ENCODE peak calls at places on chromosomes 6 and 20, in ten cellular contexts. D is MV-4-11; T is T-helper 1 cell; K is NCI-H748 treated with DMSO at 0.1 percent for 48 hours; A is effector memory CD8-positive, alpha-beta T cell; S is amniotic stem cell; O is AG09319; P is lung microvascular endothelial cell; Y is NCI-H226; Q is germinal center. H is an unnamed sample.

GRCh38 chr20:2816030-2816582 is at the start of gene TMEM239:
- DNase-seq in P (no peak), T (no peak), A (no peak), O (no peak), S (no peak), K (no peak), Q (no peak), Y (no peak), D (no peak), H (no peak)

GRCh38 chr6:38684904-38685303 is 18.0 kb downstream of the GLO1 start:
- DNase-seq in Y (no peak), Q (no peak), T (no peak), P (no peak), O (no peak), A (no peak), K (no peak), D (no peak), S (no peak), H (no peak)

GRCh38 chr6:97864366-97864765 is 581.4 kb upstream of the MMS22L start:
- DNase-seq in K (no peak), S (no peak), P (no peak), A (no peak), Q (no peak), D (no peak), O (no peak), T (no peak), Y (no peak), H (no peak)

GRCh38 chr20:20549699-20550098 is 162.7 kb downstream of the RALGAPA2 start:
- DNase-seq in Y (peak; percentile 57), K (peak; percentile 59), S (peak; percentile 63), T (no peak), D (no peak), O (peak; percentile 5), P (no peak), Q (no peak), A (no peak), H (peak; percentile 52)

GRCh38 chr6:157944983-157945931 is 36.4 kb upstream of the SYNJ2 start:
- DNase-seq in Q (no peak), D (no peak), A (no peak), O (no peak), K (no peak), S (no peak), Y (no peak), P (no peak), T (no peak), H (no peak)

GRCh38 chr20:34190679-34191090 is 50.5 kb upstream of the ASIP start:
- DNase-seq in A (peak; percentile 5), P (peak; percentile 86), O (peak; percentile 78), T (peak; percentile 16), Y (peak; percentile 67), S (peak; percentile 51), D (peak; percentile 44), K (peak; percentile 66), Q (peak; percentile 23), H (peak; percentile 75)

GRCh38 chr6:48951917-48952316 is 511.1 kb downstream of the MMUT start:
- DNase-seq in O (no peak), K (no peak), A (no peak), T (no peak), P (no peak), Y (no peak), S (no peak), D (no peak), Q (no peak), H (no peak)

GRCh38 chr20:24766826-24767622 is 182.0 kb upstream of the CST7 start:
- DNase-seq in Y (no peak), K (no peak), T (no peak), Q (no peak), D (no peak), P (no peak), S (no peak), A (no peak), O (no peak), H (no peak)

GRCh38 chr6:23690650-23691049 is 435.4 kb upstream of the NRSN1 start:
- DNase-seq in S (no peak), D (no peak), A (no peak), O (no peak), P (no peak), T (no peak), Q (no peak), K (peak; percentile 99), Y (no peak), H (no peak)

GRCh38 chr6:149938571-149939462 is 3.0 kb upstream of the ULBP2 start:
- DNase-seq in S (no peak), Y (no peak), O (no peak), Q (peak; percentile 42), D (no peak), P (no peak), T (peak; percentile 72), A (peak; percentile 67), K (peak; percentile 14), H (no peak)

GRCh38 chr6:126873351-126873750 is 245.1 kb upstream of the RSPO3 start:
- DNase-seq in P (peak; percentile 16), T (no peak), Y (no peak), D (no peak), A (no peak), S (no peak), O (no peak), Q (no peak), K (no peak), H (no peak)

GRCh38 chr6:38283734-38284362 is 355.9 kb downstream of the BTBD9 start:
- DNase-seq in K (no peak), Y (no peak), P (peak; percentile 76), Q (no peak), A (no peak), T (no peak), O (no peak), S (no peak), D (no peak), H (no peak)

GRCh38 chr6:45818655-45819054 is 197.0 kb downstream of the CLIC5 start:
- DNase-seq in S (no peak), K (no peak), A (no peak), Y (no peak), T (no peak), P (no peak), Q (no peak), D (no peak), O (no peak), H (no peak)

GRCh38 chr6:160226118-160226541 is 32.5 kb downstream of the SLC22A2 start:
- DNase-seq in O (no peak), K (no peak), Y (peak; percentile 87), D (no peak), T (no peak), P (no peak), Q (no peak), A (no peak), S (no peak), H (peak; percentile 44)

GRCh38 chr6:31639449-31639861 is 13.0 kb downstream of the BAG6 start:
- DNase-seq in A (no peak), P (peak; percentile 83), O (no peak), K (no peak), T (no peak), D (peak; percentile 57), S (peak; percentile 13), Y (no peak), Q (no peak), H (peak; percentile 88)

GRCh38 chr20:41108531-41108930 is 28.8 kb upstream of the PLCG1 start:
- DNase-seq in Q (no peak), P (no peak), Y (no peak), K (no peak), O (no peak), D (no peak), T (no peak), S (no peak), A (no peak), H (no peak)

GRCh38 chr20:45835230-45836224 is 1.9 kb downstream of the SNX21 start:
- DNase-seq in O (peak; percentile 78), T (no peak), D (peak; percentile 80), P (peak; percentile 17), K (no peak), Q (no peak), A (no peak), S (no peak), Y (no peak), H (peak; percentile 77)

GRCh38 chr6:156881687-156882629 is 104.8 kb downstream of the ARID1B start:
- DNase-seq in O (no peak), S (no peak), Y (no peak), Q (no peak), T (no peak), D (peak; percentile 28), A (no peak), P (no peak), K (no peak), H (no peak)

GRCh38 chr6:116003668-116004067 is 57.0 kb downstream of the FRK start:
- DNase-seq in K (no peak), P (no peak), S (no peak), T (no peak), A (no peak), Y (no peak), Q (no peak), D (no peak), O (no peak), H (no peak)

GRCh38 chr6:106097368-106098231 is 11.5 kb downstream of the PRDM1 start:
- DNase-seq in A (peak; percentile 58), K (no peak), P (peak; percentile 39), D (peak; percentile 84), T (peak; percentile 94), Y (no peak), O (peak; percentile 70), Q (peak; percentile 55), S (no peak), H (no peak)

GRCh38 chr6:27532820-27533538 is 60.1 kb upstream of the ZNF184 start:
- DNase-seq in D (no peak), Q (no peak), T (no peak), S (no peak), Y (peak; percentile 89), K (no peak), P (no peak), A (no peak), O (no peak), H (peak; percentile 87)

GRCh38 chr6:117074672-117075071 is 190.7 kb upstream of the VGLL2 start:
- DNase-seq in K (no peak), O (no peak), S (no peak), Q (no peak), A (no peak), T (no peak), Y (peak; percentile 49), D (no peak), P (no peak), H (peak; percentile 5)

GRCh38 chr20:3161316-3162079 is 1.8 kb upstream of the FASTKD5 start:
- DNase-seq in T (no peak), Y (no peak), P (no peak), O (no peak), Q (no peak), S (no peak), K (no peak), D (no peak), A (no peak), H (no peak)

GRCh38 chr20:57179265-57179664 is 87.2 kb downstream of the BMP7 start:
- DNase-seq in Y (no peak), A (no peak), K (no peak), T (no peak), Q (no peak), O (no peak), P (no peak), S (no peak), D (peak; percentile 19), H (no peak)

GRCh38 chr6:17042422-17043147 is 59.3 kb upstream of the STMND1 start:
- DNase-seq in P (peak; percentile 52), S (peak; percentile 55), K (peak; percentile 46), O (no peak), D (no peak), Y (peak; percentile 89), Q (no peak), A (no peak), T (no peak), H (peak; percentile 88)

GRCh38 chr20:22905667-22906066 is 129.4 kb upstream of the SSTR4 start:
- DNase-seq in D (no peak), O (peak; percentile 78), K (no peak), A (no peak), Q (no peak), Y (peak; percentile 19), T (peak; percentile 1), S (no peak), P (peak; percentile 10), H (no peak)

GRCh38 chr20:62069741-62070216 is 4.1 kb upstream of the TAF4 start:
- DNase-seq in T (no peak), O (no peak), S (no peak), Y (peak; percentile 29), Q (no peak), P (no peak), A (no peak), K (no peak), D (peak; percentile 81), H (peak; percentile 69)

GRCh38 chr6:47008397-47008763 is 33.8 kb downstream of the ADGRF1 start:
- DNase-seq in Q (no peak), A (no peak), P (no peak), T (no peak), Y (no peak), S (no peak), O (no peak), D (no peak), K (no peak), H (no peak)

H was measured in A172.